ENCODE peak calls at places on chromosomes 6 and 20, in eight cellular contexts. F is CD4-positive, CD25-positive, alpha-beta regulatory T cell; A is CD4-positive, alpha-beta memory T cell; T is right cardiac atrium; W is upper lobe of right lung; I is body of pancreas; C is tibial artery; B is stomach. Q is an unnamed sample.

GRCh38 chr20:13059398-13060136 is 50.8 kb downstream of the SPTLC3 start:
- DNase-seq in F (no peak), A (no peak), T (no peak), W (no peak), I (no peak), C (no peak), B (no peak), Q (no peak)

GRCh38 chr6:15948930-15949900 is 179.7 kb upstream of the MYLIP start:
- DNase-seq in F (no peak), A (no peak), T (peak), W (peak), I (peak), C (no peak), B (peak), Q (no peak)

GRCh38 chr6:88780714-88781389 is 182.6 kb downstream of the RNGTT start:
- DNase-seq in F (peak), A (peak), T (no peak), W (no peak), I (peak), C (peak), B (no peak), Q (peak)

GRCh38 chr6:105442369-105442768 is 39.5 kb upstream of the PREP start:
- DNase-seq in F (no peak), A (no peak), T (no peak), W (no peak), I (no peak), C (no peak), B (no peak), Q (no peak)

GRCh38 chr6:16129623-16130243 is 847 bp downstream of the MYLIP start:
- DNase-seq in F (no peak), A (peak), T (peak), W (peak), I (peak), C (no peak), B (peak), Q (peak)

GRCh38 chr6:158517038-158517437 is 42.9 kb upstream of the TMEM181 start:
- DNase-seq in F (no peak), A (no peak), T (no peak), W (no peak), I (no peak), C (no peak), B (no peak), Q (no peak)

GRCh38 chr20:11783102-11783861 is 134.4 kb upstream of the BTBD3 start:
- DNase-seq in F (no peak), A (no peak), T (no peak), W (no peak), I (no peak), C (no peak), B (no peak), Q (no peak)

GRCh38 chr20:61598586-61598985 is 346.5 kb downstream of the CDH4 start:
- DNase-seq in F (no peak), A (no peak), T (no peak), W (no peak), I (no peak), C (no peak), B (no peak), Q (no peak)

GRCh38 chr6:5398530-5398929 is 137.2 kb downstream of the FARS2 start:
- DNase-seq in F (peak), A (peak), T (no peak), W (no peak), I (no peak), C (no peak), B (no peak), Q (no peak)

GRCh38 chr20:62054451-62054953 is 11.2 kb downstream of the TAF4 start:
- DNase-seq in F (no peak), A (no peak), T (no peak), W (peak), I (no peak), C (no peak), B (no peak), Q (no peak)

GRCh38 chr6:108580645-108581044 is 19.9 kb downstream of the FOXO3 start:
- DNase-seq in F (no peak), A (no peak), T (no peak), W (no peak), I (no peak), C (no peak), B (no peak), Q (no peak)

GRCh38 chr6:36838896-36839818 is at the start of gene CPNE5:
- DNase-seq in F (no peak), A (no peak), T (peak), W (no peak), I (no peak), C (no peak), B (no peak), Q (no peak)

GRCh38 chr20:41051426-41051825 is 22.8 kb downstream of the TOP1 start:
- DNase-seq in F (no peak), A (no peak), T (no peak), W (no peak), I (no peak), C (no peak), B (no peak), Q (no peak)

GRCh38 chr6:161890133-161890833 is 616.4 kb upstream of the AGPAT4 start:
- DNase-seq in F (no peak), A (no peak), T (peak), W (no peak), I (no peak), C (no peak), B (no peak), Q (no peak)

GRCh38 chr20:51797357-51798025 is 4.8 kb downstream of the SALL4 start:
- DNase-seq in F (no peak), A (no peak), T (no peak), W (no peak), I (no peak), C (no peak), B (no peak), Q (no peak)

GRCh38 chr20:63759377-63759901 is 19.9 kb downstream of the SLC2A4RG start:
- DNase-seq in F (no peak), A (no peak), T (no peak), W (no peak), I (no peak), C (no peak), B (no peak), Q (no peak)

GRCh38 chr20:1894951-1895673 is at the start of gene SIRPA:
- DNase-seq in F (no peak), A (no peak), T (peak), W (peak), I (peak), C (peak), B (peak), Q (no peak)

GRCh38 chr6:142075516-142076101 is 57.1 kb upstream of the GJE1 start:
- DNase-seq in F (no peak), A (peak), T (no peak), W (no peak), I (no peak), C (no peak), B (no peak), Q (no peak)

GRCh38 chr6:32202186-32202585 is 9.7 kb upstream of the GPSM3 start:
- DNase-seq in F (no peak), A (no peak), T (no peak), W (no peak), I (no peak), C (no peak), B (no peak), Q (no peak)

GRCh38 chr6:38241200-38241599 is 398.5 kb downstream of the BTBD9 start:
- DNase-seq in F (no peak), A (no peak), T (no peak), W (no peak), I (no peak), C (no peak), B (no peak), Q (no peak)

GRCh38 chr20:21432911-21433310 is 35.6 kb upstream of the NKX2-4 start:
- DNase-seq in F (no peak), A (no peak), T (no peak), W (no peak), I (no peak), C (no peak), B (no peak), Q (no peak)

GRCh38 chr6:71727632-71728294 is 158.6 kb upstream of the RIMS1 start:
- DNase-seq in F (no peak), A (no peak), T (no peak), W (no peak), I (no peak), C (no peak), B (no peak), Q (no peak)

GRCh38 chr6:123380257-123380656 is 256.5 kb downstream of the TRDN start:
- DNase-seq in F (no peak), A (no peak), T (no peak), W (no peak), I (no peak), C (no peak), B (no peak), Q (no peak)

GRCh38 chr6:89777455-89777854 is 42.1 kb downstream of the MDN1 start:
- DNase-seq in F (no peak), A (no peak), T (no peak), W (no peak), I (no peak), C (no peak), B (no peak), Q (no peak)

GRCh38 chr6:70337379-70338073 is 34.6 kb upstream of the COL9A1 start:
- DNase-seq in F (no peak), A (no peak), T (no peak), W (no peak), I (no peak), C (no peak), B (no peak), Q (no peak)

GRCh38 chr6:137259349-137259748 is 40.2 kb upstream of the IFNGR1 start:
- DNase-seq in F (no peak), A (no peak), T (no peak), W (no peak), I (no peak), C (no peak), B (no peak), Q (no peak)

GRCh38 chr6:164114656-164115055 is 700.1 kb downstream of the QKI start:
- DNase-seq in F (no peak), A (no peak), T (no peak), W (no peak), I (no peak), C (no peak), B (no peak), Q (no peak)

GRCh38 chr20:19078448-19079373 is 133.7 kb upstream of the SLC24A3 start:
- DNase-seq in F (no peak), A (no peak), T (no peak), W (no peak), I (no peak), C (no peak), B (no peak), Q (no peak)

GRCh38 chr6:167858086-167858591 is 31.4 kb downstream of the AFDN start:
- DNase-seq in F (no peak), A (no peak), T (no peak), W (no peak), I (no peak), C (no peak), B (no peak), Q (no peak)

GRCh38 chr20:15195378-15195777 is 858.0 kb upstream of the FLRT3 start:
- DNase-seq in F (no peak), A (no peak), T (no peak), W (no peak), I (no peak), C (no peak), B (no peak), Q (no peak)

GRCh38 chr20:8853805-8854338 is 215.0 kb upstream of the PLCB4 start:
- DNase-seq in F (peak), A (peak), T (no peak), W (no peak), I (no peak), C (no peak), B (no peak), Q (no peak)

DNA sequence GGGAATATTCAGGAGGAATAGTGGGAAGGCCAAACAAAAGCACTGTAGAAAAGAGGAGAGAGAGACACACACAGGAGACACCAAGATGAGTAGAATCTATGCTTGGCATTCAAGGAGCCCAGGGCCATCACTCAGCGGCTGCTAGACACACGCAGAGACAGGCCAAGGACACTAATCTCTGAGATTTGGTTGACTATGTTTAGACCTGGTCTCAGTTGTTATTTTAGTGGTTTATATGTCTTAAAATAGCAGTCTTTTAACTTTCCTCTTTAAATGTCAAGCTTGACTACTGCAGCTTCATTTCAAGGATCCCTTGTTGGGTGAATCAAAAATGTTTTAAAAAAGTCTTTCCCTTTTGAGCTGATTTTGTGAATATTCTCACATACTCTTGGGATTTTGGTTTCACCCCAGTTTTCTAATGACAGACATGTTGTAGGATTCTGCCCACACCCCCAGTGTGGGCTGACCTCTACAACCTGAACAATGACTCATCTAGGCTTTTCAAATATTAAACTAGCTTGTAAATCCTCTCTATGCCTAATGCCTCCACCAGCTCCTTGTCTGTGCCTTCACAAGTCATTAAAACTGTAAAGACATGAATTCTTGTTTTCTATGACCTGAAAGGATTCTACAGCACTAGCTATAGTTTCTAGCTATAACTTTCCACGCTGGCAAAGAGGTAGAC is 142.7 kb upstream of the EXOC2 start:
- DNase-seq in F (no peak), A (no peak), T (no peak), W (no peak), I (no peak), C (no peak), B (no peak), Q (no peak)
- H3K27ac ChIP-seq in F (no peak), A (no peak), T (peak), W (no peak), I (no peak), C (no peak), B (no peak), Q (no peak)

DNA sequence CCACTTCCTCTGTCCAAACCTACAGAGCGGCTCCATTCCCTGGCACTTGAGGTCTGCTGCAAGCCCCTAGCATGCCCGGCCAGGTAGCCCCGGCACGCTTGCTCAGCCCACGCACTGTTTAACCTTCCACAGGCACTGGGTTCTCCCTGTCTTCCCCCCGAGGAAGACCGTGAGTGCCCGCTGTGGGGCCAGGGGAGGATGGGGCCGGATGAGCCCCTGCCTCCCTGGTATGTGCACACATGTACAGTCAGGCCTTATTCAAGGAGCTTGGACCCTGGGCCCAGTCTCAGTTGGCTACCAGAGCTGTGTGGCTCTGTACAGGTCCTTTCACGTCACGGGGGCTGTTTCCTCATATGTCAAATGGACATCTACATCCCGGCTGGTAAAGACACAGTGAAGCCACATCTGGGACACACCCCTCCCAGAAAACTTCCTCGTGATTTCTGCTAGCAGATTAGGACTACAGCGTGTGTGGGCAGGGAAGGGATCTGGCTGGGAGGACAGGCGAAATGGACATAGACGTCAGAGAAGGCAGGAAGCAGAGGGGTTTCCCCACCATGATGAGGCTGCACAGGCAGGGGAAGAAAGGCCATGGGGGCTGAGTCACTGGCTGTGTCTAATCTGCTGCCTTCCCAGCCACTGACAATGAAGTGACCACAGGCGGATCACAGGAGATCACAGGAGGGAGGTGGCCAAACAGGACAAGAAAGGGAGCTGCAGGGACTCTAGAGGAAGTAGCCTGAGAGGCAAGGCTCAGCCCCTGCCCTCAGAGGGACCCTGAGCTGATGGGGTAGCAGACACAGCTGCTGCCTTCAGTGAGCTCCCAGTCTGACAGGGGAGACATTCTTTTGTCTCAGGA is 62.9 kb downstream of the MRPL14 start:
- DNase-seq in F (no peak), A (no peak), T (peak), W (peak), I (no peak), C (peak), B (peak), Q (no peak)
- H3K4me3 ChIP-seq in F (no peak), A (no peak), T (no peak), W (no peak), I (no peak), C (no peak), B (no peak), Q (no peak)

GRCh38 chr6:138528986-138529385 is 29.7 kb upstream of the NHSL1 start:
- DNase-seq in F (no peak), A (no peak), T (no peak), W (no peak), I (no peak), C (no peak), B (no peak), Q (no peak)

GRCh38 chr6:138529510-138529909 is 30.2 kb upstream of the NHSL1 start:
- DNase-seq in F (no peak), A (no peak), T (peak), W (no peak), I (no peak), C (no peak), B (no peak), Q (no peak)

GRCh38 chr6:138526822-138527235 is 27.5 kb upstream of the NHSL1 start:
- DNase-seq in F (no peak), A (no peak), T (peak), W (no peak), I (no peak), C (no peak), B (no peak), Q (no peak)

GRCh38 chr6:138528137-138528536 is 28.8 kb upstream of the NHSL1 start:
- DNase-seq in F (no peak), A (no peak), T (no peak), W (no peak), I (no peak), C (no peak), B (no peak), Q (no peak)

GRCh38 chr6:138527376-138528092 is 28.2 kb upstream of the NHSL1 start:
- DNase-seq in F (no peak), A (no peak), T (no peak), W (no peak), I (no peak), C (no peak), B (no peak), Q (no peak)
- H3K27ac ChIP-seq in F (no peak), A (no peak), T (peak), W (peak), I (no peak), C (no peak), B (no peak), Q (no peak)

DNA sequence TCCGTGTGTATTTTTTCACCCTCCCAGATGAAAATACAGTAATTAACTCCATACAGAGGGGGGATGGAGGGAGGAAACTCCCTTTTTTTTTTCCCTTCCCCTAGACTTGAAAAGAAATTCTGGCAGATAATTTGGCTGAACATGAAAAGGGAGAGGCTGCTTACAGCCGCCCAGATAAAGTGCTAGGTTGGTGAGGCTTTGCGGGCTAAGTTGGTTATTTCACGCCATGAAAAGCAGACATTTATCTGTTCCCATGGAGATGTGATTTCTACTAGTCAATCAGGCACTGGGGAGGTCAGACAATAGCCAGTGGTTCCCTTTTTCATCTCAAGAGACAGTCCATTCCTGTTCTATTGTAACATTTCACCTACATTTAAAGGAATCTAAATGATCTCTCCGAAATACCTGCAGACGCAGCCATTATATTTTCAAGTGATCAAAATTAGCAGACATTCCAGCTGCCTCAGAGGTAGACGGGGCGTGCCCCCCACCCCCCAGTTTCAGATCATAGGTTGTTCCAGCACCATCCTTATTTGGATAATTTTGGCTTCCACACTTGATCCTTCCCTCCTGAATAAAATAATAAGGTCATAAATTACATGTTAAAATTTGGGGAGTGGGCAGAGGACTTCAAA is 143.9 kb upstream of the ZNF217 start:
- DNase-seq in F (no peak), A (no peak), T (no peak), W (no peak), I (no peak), C (no peak), B (no peak), Q (no peak)
- H3K4me3 ChIP-seq in F (no peak), A (no peak), T (no peak), W (no peak), I (no peak), C (no peak), B (no peak), Q (no peak)

GRCh38 chr6:150256618-150257272 is 112.1 kb upstream of the IYD start:
- DNase-seq in F (no peak), A (no peak), T (no peak), W (no peak), I (no peak), C (no peak), B (no peak), Q (no peak)

GRCh38 chr6:150261997-150262396 is 106.8 kb upstream of the IYD start:
- DNase-seq in F (no peak), A (no peak), T (no peak), W (no peak), I (no peak), C (no peak), B (no peak), Q (no peak)

GRCh38 chr6:150255840-150256239 is 113.0 kb upstream of the IYD start:
- DNase-seq in F (no peak), A (no peak), T (no peak), W (no peak), I (no peak), C (no peak), B (no peak), Q (no peak)

GRCh38 chr6:150260931-150261330 is 107.9 kb upstream of the IYD start:
- DNase-seq in F (no peak), A (no peak), T (no peak), W (no peak), I (no peak), C (no peak), B (no peak), Q (no peak)

GRCh38 chr6:150258381-150258780 is 110.4 kb upstream of the IYD start:
- DNase-seq in F (no peak), A (no peak), T (no peak), W (no peak), I (no peak), C (no peak), B (no peak), Q (no peak)
- H3K27ac ChIP-seq in F (no peak), A (no peak), T (no peak), W (no peak), I (no peak), C (no peak), B (no peak), Q (no peak)

GRCh38 chr6:160519133-160519532 is 144.9 kb downstream of the LPA start:
- DNase-seq in F (no peak), A (no peak), T (no peak), W (no peak), I (no peak), C (no peak), B (no peak), Q (no peak)
- H3K4me3 ChIP-seq in F (peak), A (no peak), T (no peak), W (no peak), I (no peak), C (no peak), B (no peak), Q (peak)

GRCh38 chr6:28907394-28907793 is 16.4 kb downstream of the TRIM27 start:
- DNase-seq in F (no peak), A (no peak), T (no peak), W (no peak), I (no peak), C (no peak), B (no peak), Q (no peak)
- H3K27ac ChIP-seq in F (no peak), A (no peak), T (no peak), W (peak), I (no peak), C (peak), B (no peak), Q (no peak)

GRCh38 chr20:58707770-58708169 is 15.2 kb downstream of the NPEPL1 start:
- DNase-seq in F (no peak), A (no peak), T (no peak), W (no peak), I (no peak), C (no peak), B (no peak), Q (no peak)

GRCh38 chr20:58708246-58708931 is 15.8 kb downstream of the NPEPL1 start:
- DNase-seq in F (no peak), A (no peak), T (peak), W (peak), I (no peak), C (no peak), B (peak), Q (no peak)

GRCh38 chr20:58706975-58707681 is 14.5 kb downstream of the NPEPL1 start:
- DNase-seq in F (no peak), A (no peak), T (peak), W (peak), I (no peak), C (no peak), B (no peak), Q (no peak)

GRCh38 chr20:58705525-58705924 is 12.9 kb downstream of the NPEPL1 start:
- DNase-seq in F (no peak), A (no peak), T (no peak), W (no peak), I (no peak), C (no peak), B (no peak), Q (no peak)

GRCh38 chr20:58706150-58706892 is 13.7 kb downstream of the NPEPL1 start:
- DNase-seq in F (no peak), A (no peak), T (no peak), W (no peak), I (no peak), C (no peak), B (no peak), Q (no peak)
- H3K4me3 ChIP-seq in F (no peak), A (no peak), T (no peak), W (no peak), I (no peak), C (no peak), B (no peak), Q (no peak)